ENCODE peak calls at places on chromosome 11, in ten cellular contexts. Y is Peyer's patch; B is OCI-LY7; T is activated CD8-positive, alpha-beta T cell treated with anti-CD3 and anti-CD28 coated beads for 36 hours; A is progenitor cell of endocrine pancreas; I is AG09319; M is IMR-90; C is lower lobe of right lung; J is chondrocyte; V is HFFc6. E is an unnamed sample.

GRCh38 chr11:105852427-105852826 is 169.6 kb downstream of the MSANTD4 start:
- DNase-seq in Y (no peak), V (no peak), T (no peak), C (no peak), I (no peak), J (no peak), M (no peak), A (no peak), B (no peak), E (no peak)

GRCh38 chr11:66429983-66430602 is 8.6 kb downstream of the MRPL11 start:
- DNase-seq in A (peak), J (no peak), M (peak), V (peak), T (peak), C (peak), B (peak), Y (peak), I (peak), E (peak)

GRCh38 chr11:75233688-75234295 is 6.8 kb upstream of the TPBGL start:
- DNase-seq in B (peak), V (peak), J (no peak), T (peak), I (no peak), Y (no peak), C (no peak), A (peak), M (peak), E (peak)

GRCh38 chr11:123202155-123202714 is 7.2 kb upstream of the CLMP start:
- DNase-seq in I (no peak), C (no peak), J (no peak), Y (no peak), B (no peak), V (peak), T (no peak), M (peak), A (no peak), E (no peak)

GRCh38 chr11:33959855-33960400 is 68.1 kb upstream of the LMO2 start:
- DNase-seq in A (no peak), M (no peak), T (no peak), C (no peak), J (no peak), B (no peak), Y (no peak), I (no peak), V (no peak), E (no peak)

GRCh38 chr11:59857444-59858434 is 8.5 kb downstream of the TCN1 start:
- DNase-seq in A (no peak), M (no peak), B (no peak), V (peak), T (peak), C (no peak), Y (no peak), J (no peak), I (no peak), E (no peak)

GRCh38 chr11:117822031-117822521 is 2.5 kb downstream of the FXYD2 start:
- DNase-seq in Y (no peak), I (no peak), M (no peak), V (no peak), J (peak), C (no peak), B (peak), A (no peak), T (peak), E (peak)

GRCh38 chr11:45876401-45876800 is 9.1 kb upstream of the MAPK8IP1 start:
- DNase-seq in M (no peak), T (no peak), A (no peak), C (no peak), B (no peak), V (no peak), I (no peak), Y (no peak), J (peak), E (no peak)

GRCh38 chr11:69321877-69322350 is 28.0 kb downstream of the MYEOV start:
- DNase-seq in A (no peak), I (peak), V (peak), M (peak), Y (no peak), T (no peak), J (peak), B (no peak), C (no peak), E (no peak)

GRCh38 chr11:70473186-70473872 is 75.0 kb downstream of the CTTN start:
- DNase-seq in A (no peak), T (no peak), Y (no peak), C (no peak), B (no peak), M (no peak), J (peak), V (no peak), I (no peak), E (no peak)

GRCh38 chr11:22337571-22338464 is at the start of gene SLC17A6:
- DNase-seq in I (no peak), B (peak), Y (no peak), V (no peak), J (no peak), C (no peak), A (peak), M (peak), T (peak), E (peak)

GRCh38 chr11:57546869-57547518 is 9.6 kb downstream of the SMTNL1 start:
- DNase-seq in Y (no peak), J (no peak), B (no peak), M (peak), C (no peak), T (no peak), A (no peak), V (peak), I (no peak), E (peak)

GRCh38 chr11:44817207-44817944 is 90.6 kb downstream of the TSPAN18 start:
- DNase-seq in M (peak), B (no peak), T (no peak), Y (no peak), J (no peak), C (no peak), I (no peak), A (no peak), V (peak), E (no peak)

GRCh38 chr11:20110908-20111669 is 49.2 kb downstream of the DBX1 start:
- DNase-seq in I (no peak), T (peak), A (peak), Y (no peak), V (peak), M (peak), B (peak), J (no peak), C (no peak), E (peak)

GRCh38 chr11:125281831-125282595 is 117.5 kb downstream of the PKNOX2 start:
- DNase-seq in C (no peak), V (no peak), M (no peak), T (no peak), A (no peak), I (no peak), J (no peak), Y (no peak), B (no peak), E (no peak)

GRCh38 chr11:77819921-77820564 is 479 bp downstream of the RSF1 start:
- DNase-seq in T (peak), C (peak), I (no peak), A (peak), V (no peak), B (peak), M (peak), Y (peak), J (no peak), E (peak)

GRCh38 chr11:1395773-1396374 is 6.1 kb downstream of the BRSK2 start:
- DNase-seq in T (no peak), A (no peak), M (no peak), Y (no peak), I (no peak), B (no peak), J (no peak), C (no peak), V (no peak), E (no peak)

GRCh38 chr11:64864473-64865285 is 13.7 kb downstream of the EHD1 start:
- DNase-seq in Y (peak), I (no peak), J (peak), V (peak), M (peak), A (no peak), T (peak), C (peak), B (peak), E (peak)

GRCh38 chr11:18010271-18010670 is 2.6 kb downstream of the SERGEF start:
- DNase-seq in B (peak), C (no peak), J (no peak), V (no peak), Y (no peak), M (no peak), T (peak), A (no peak), I (no peak), E (peak)

GRCh38 chr11:115081972-115082371 is 403.6 kb downstream of the NXPE2 start:
- DNase-seq in J (no peak), Y (no peak), T (no peak), C (no peak), B (no peak), M (no peak), V (no peak), A (no peak), I (no peak), E (no peak)

GRCh38 chr11:57515332-57516060 is at the start of gene SLC43A1:
- DNase-seq in I (no peak), B (peak), J (peak), C (peak), A (peak), Y (peak), M (peak), T (peak), V (peak), E (peak)

GRCh38 chr11:103488021-103488420 is 378.8 kb downstream of the DYNC2H1 start:
- DNase-seq in C (no peak), I (no peak), V (no peak), B (no peak), Y (no peak), A (no peak), J (no peak), M (no peak), T (peak), E (peak)

GRCh38 chr11:128904872-128905344 is 13.8 kb downstream of the KCNJ5 start:
- DNase-seq in V (no peak), T (no peak), Y (no peak), A (no peak), J (no peak), B (no peak), M (no peak), I (no peak), C (peak), E (peak)

GRCh38 chr11:2585566-2586090 is 114.2 kb downstream of the KCNQ1OT1 start:
- DNase-seq in J (peak), B (no peak), A (no peak), Y (peak), M (no peak), V (no peak), T (no peak), C (no peak), I (no peak), E (no peak)

GRCh38 chr11:2586793-2587131 is 113.0 kb downstream of the KCNQ1OT1 start:
- DNase-seq in A (peak), J (no peak), V (no peak), Y (no peak), C (peak), I (no peak), T (no peak), M (no peak), B (no peak), E (no peak)

GRCh38 chr11:2587132-2587930 is 112.5 kb downstream of the KCNQ1OT1 start:
- DNase-seq in V (no peak), A (peak), Y (peak), B (no peak), I (no peak), M (no peak), T (no peak), J (peak), C (peak), E (peak)

GRCh38 chr11:2584812-2585565 is 114.8 kb downstream of the KCNQ1OT1 start:
- DNase-seq in T (no peak), J (peak), A (peak), I (no peak), C (peak), V (no peak), B (no peak), Y (peak), M (no peak), E (no peak)

GRCh38 chr11:2586091-2586792 is 113.6 kb downstream of the KCNQ1OT1 start:
- DNase-seq in J (peak), A (peak), Y (no peak), B (no peak), C (peak), V (no peak), M (no peak), I (no peak), T (no peak), E (no peak)
- TF ChIP-seq CTCF in J (no peak), A (no peak), Y (no peak), B (no peak), C (no peak), V (no peak), M (no peak), I (no peak), T (no peak), E (no peak)

GRCh38 chr11:101441747-101442146 is 142.1 kb downstream of the TRPC6 start:
- DNase-seq in M (no peak), A (no peak), I (no peak), B (no peak), J (no peak), Y (no peak), T (no peak), C (peak), V (peak), E (no peak)

GRCh38 chr11:101436511-101437142 is 147.2 kb downstream of the TRPC6 start:
- DNase-seq in V (no peak), A (peak), T (peak), B (peak), M (peak), J (no peak), C (no peak), I (no peak), Y (no peak), E (peak)

GRCh38 chr11:101438126-101438525 is 145.7 kb downstream of the TRPC6 start:
- DNase-seq in C (no peak), B (no peak), M (no peak), T (no peak), V (no peak), I (no peak), J (no peak), A (no peak), Y (no peak), E (no peak)

GRCh38 chr11:101442171-101442570 is 141.6 kb downstream of the TRPC6 start:
- DNase-seq in C (no peak), A (no peak), B (no peak), Y (no peak), M (peak), T (no peak), I (no peak), J (no peak), V (peak), E (no peak)

DNA sequence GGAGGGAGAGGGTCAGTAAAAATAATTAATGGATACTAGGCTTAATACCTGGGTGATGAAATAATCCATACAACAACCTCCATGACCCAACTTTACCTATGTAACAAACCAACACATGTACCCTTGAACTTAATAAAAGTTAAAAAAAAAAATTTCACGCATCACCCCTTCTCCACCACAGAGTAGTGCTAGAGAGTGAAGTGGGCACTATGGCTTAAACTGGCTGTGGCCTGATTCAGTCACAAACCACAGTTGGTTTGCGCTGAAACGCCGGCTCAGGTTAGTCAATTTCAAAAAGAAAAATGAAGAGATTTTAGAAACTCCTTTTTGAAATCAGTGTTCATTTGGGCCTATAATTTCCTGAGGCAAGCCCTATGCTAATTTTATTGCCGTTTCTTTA is 144.3 kb downstream of the TRPC6 start:
- DNase-seq in C (no peak), I (no peak), Y (no peak), M (no peak), J (no peak), B (no peak), A (no peak), T (no peak), V (no peak), E (no peak)
- TF ChIP-seq CTCF in C (no peak), I (no peak), Y (no peak), M (peak), J (no peak), B (peak), A (no peak), T (no peak), V (no peak), E (no peak)

DNA sequence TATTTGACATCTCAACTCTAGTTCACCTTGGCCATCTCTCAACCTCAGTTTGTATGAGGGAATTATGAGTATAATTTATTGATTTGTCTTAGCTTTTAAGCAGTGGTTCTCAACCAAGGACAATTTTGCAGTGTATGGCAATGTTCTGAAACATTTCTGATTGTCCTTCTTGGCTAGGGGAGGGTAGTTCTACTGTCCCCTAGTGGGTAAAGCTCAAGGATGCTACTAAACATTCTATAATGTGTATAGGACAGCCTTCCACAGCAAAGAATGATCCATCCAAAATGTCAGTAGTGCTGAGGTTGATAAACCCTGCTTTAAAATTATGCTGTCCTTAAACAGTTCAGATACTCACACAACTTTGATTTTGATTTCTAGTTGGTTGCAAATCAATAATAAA is 78.1 kb upstream of the ALKBH3 start:
- DNase-seq in A (no peak), T (no peak), B (peak), C (no peak), Y (no peak), J (no peak), I (no peak), M (peak), V (no peak), E (no peak)
- TF ChIP-seq CTCF in A (peak), T (no peak), B (peak), C (peak), Y (no peak), J (peak), I (peak), M (peak), V (peak), E (peak)

GRCh38 chr11:113274708-113275582 is 39.4 kb upstream of the TTC12 start:
- DNase-seq in M (no peak), Y (no peak), T (no peak), V (no peak), I (no peak), B (no peak), A (no peak), J (no peak), C (no peak), E (no peak)
- TF ChIP-seq CTCF in M (no peak), Y (no peak), T (no peak), V (no peak), I (peak), B (no peak), A (peak), J (peak), C (no peak), E (no peak)

DNA sequence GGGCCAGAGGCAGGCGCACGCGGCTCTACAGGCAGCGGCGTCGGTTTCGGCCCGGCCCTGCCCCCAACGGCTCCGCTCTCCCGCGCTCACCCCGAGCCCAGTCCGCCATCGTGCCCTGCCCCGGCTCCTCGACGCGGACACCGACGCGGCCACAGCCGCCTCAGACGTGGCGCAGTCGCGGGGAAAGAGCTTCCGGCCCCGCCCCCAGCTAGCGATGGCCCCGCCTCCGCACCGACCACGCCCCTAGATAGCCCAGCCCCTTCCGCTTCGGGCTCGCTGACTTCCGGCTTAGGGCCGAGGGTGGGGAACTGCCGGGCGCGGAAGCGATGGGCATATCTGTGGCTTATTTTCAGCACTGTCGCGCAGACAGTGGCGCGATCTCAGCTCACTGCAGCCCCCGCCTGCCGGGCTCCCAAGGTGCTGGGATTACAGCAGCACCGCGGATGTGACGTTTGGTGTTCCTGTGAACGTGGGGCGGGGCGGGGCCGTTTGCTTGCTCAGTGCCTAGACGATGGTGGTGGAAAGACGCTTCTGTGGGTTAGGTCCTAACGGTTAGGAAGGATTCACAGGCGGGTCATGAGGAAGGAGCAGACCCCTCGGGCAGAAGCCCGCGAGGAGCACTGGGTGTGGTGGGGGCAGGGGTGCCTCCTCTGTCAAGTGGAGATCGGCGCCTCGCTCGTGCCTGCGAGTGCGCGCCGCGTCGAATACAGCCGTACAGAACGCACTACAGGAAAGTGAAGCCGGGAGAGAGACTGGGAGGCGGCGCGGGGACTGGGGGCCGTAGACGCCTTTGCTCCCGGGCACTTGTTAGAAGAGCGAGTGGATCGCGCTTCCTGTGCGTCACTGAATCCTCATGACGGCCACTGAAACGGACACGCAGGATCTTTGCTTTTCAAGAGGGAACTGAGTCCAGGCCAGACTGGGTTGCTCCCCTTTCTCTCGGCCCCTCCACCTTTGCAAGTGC is at the start of the genes BET1L and RIC8A:
- DNase-seq in V (peak), I (peak), C (peak), A (peak), J (peak), B (peak), T (peak), Y (peak), M (peak), E (peak)
- TF ChIP-seq CTCF in V (no peak), I (no peak), C (no peak), A (no peak), J (no peak), B (no peak), T (no peak), Y (no peak), M (no peak), E (no peak)

DNA sequence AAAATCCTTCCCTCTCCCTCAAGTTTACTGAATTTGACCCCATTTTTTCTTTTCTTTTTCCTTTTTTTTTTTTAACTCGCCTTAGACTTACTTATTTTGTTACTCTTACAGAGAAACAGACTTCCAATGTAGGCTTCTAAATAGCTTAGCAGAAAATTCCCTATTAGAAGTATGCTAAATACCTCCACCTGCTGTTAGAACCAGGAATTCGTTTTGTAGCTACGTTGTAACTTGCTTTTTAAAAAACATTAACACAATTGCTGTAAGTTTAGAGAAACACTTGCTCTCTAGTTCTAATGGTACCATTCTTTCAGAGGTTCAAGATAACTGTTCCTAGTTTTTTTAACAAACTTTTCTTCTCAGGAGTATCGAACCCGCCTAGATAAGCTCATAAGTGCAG is 324.2 kb downstream of the DCDC1 start:
- DNase-seq in M (no peak), Y (no peak), T (no peak), J (no peak), V (no peak), A (no peak), B (no peak), I (no peak), C (no peak), E (peak)
- TF ChIP-seq CTCF in M (no peak), Y (no peak), T (peak), J (peak), V (no peak), A (peak), B (peak), I (no peak), C (no peak), E (peak)